ENCODE peak calls at places on chromosomes 12 and 14, in six cellular contexts. H is ascending aorta, X is stomach, N is Peyer's patch, Y is astrocyte, S is heart right ventricle. Z is an unnamed sample.

GRCh38 chr12:101924647-101925046 is 47.3 kb downstream of the DRAM1 start:
- DNase-seq in H (no peak), X (no peak), N (no peak), Y (no peak), S (no peak), Z (no peak)

GRCh38 chr12:46847001-46847400 is 21.2 kb upstream of the SLC38A4 start:
- DNase-seq in H (no peak), X (no peak), N (no peak), Y (no peak), S (no peak), Z (no peak)

GRCh38 chr12:78210894-78211302 is 380.2 kb downstream of the NAV3 start:
- DNase-seq in H (no peak), X (no peak), N (no peak), Y (peak; percentile 84), S (no peak), Z (no peak)

GRCh38 chr12:42463671-42464070 is 125.9 kb downstream of the PRICKLE1 start:
- DNase-seq in H (no peak), X (no peak), N (no peak), Y (no peak), S (no peak), Z (no peak)

GRCh38 chr12:94225506-94225905 is 77.1 kb downstream of the PLXNC1 start:
- DNase-seq in H (no peak), X (no peak), N (no peak), Y (no peak), S (no peak), Z (no peak)

GRCh38 chr12:89733579-89734201 is 25.1 kb upstream of the ATP2B1 start:
- DNase-seq in H (no peak), X (no peak), N (no peak), Y (peak; percentile 97), S (no peak), Z (no peak)

GRCh38 chr14:96198430-96199133 is 6.1 kb upstream of the BDKRB2 start:
- DNase-seq in H (no peak), X (no peak), N (no peak), Y (no peak), S (no peak), Z (no peak)

GRCh38 chr12:132907216-132907615 is 19.8 kb upstream of the CHFR start:
- DNase-seq in H (no peak), X (no peak), N (no peak), Y (no peak), S (no peak), Z (no peak)

GRCh38 chr14:104373055-104373854 is 206.3 kb upstream of the C14orf180 start:
- DNase-seq in H (no peak), X (no peak), N (no peak), Y (no peak), S (no peak), Z (no peak)

GRCh38 chr12:115623275-115623674 is 654.2 kb downstream of the MED13L start:
- DNase-seq in H (no peak), X (no peak), N (no peak), Y (no peak), S (no peak), Z (no peak)

GRCh38 chr12:81759215-81759991 is at the start of gene PPFIA2:
- DNase-seq in H (no peak), X (no peak), N (peak; percentile 45), Y (peak; percentile 59), S (peak; percentile 31), Z (no peak)

GRCh38 chr12:110647669-110648068 is 33.7 kb downstream of the TCTN1 start:
- DNase-seq in H (no peak), X (no peak), N (peak; percentile 83), Y (no peak), S (no peak), Z (peak; percentile 56)

GRCh38 chr12:132181570-132182200 is 37.4 kb downstream of the NOC4L start:
- DNase-seq in H (no peak), X (no peak), N (no peak), Y (no peak), S (no peak), Z (no peak)

GRCh38 chr14:23306412-23307145 is at the start of gene BCL2L2:
- DNase-seq in H (peak; percentile 70), X (peak; percentile 92), N (peak; percentile 95), Y (peak; percentile 78), S (peak; percentile 94), Z (peak; percentile 41)

GRCh38 chr12:30908389-30909087 is 18.0 kb upstream of the TSPAN11 start:
- DNase-seq in H (no peak), X (no peak), N (no peak), Y (peak; percentile 79), S (no peak), Z (no peak)

GRCh38 chr12:170361-171225 is 43.4 kb downstream of the SLC6A12 start:
- DNase-seq in H (no peak), X (no peak), N (no peak), Y (no peak), S (no peak), Z (no peak)

GRCh38 chr12:14403711-14404164 is 38.3 kb downstream of the ATF7IP start:
- DNase-seq in H (no peak), X (no peak), N (no peak), Y (peak; percentile 86), S (peak; percentile 71), Z (no peak)

GRCh38 chr14:72563676-72564075 is 330.2 kb downstream of the DPF3 start:
- DNase-seq in H (no peak), X (no peak), N (no peak), Y (no peak), S (no peak), Z (no peak)

GRCh38 chr14:68934034-68934433 is 45.1 kb downstream of the ACTN1 start:
- DNase-seq in H (no peak), X (no peak), N (no peak), Y (no peak), S (no peak), Z (no peak)

GRCh38 chr14:94505206-94505605 is 4.1 kb downstream of the SERPINA12 start:
- DNase-seq in H (no peak), X (no peak), N (no peak), Y (no peak), S (no peak), Z (no peak)

GRCh38 chr12:121084229-121084628 is 45.2 kb upstream of the OASL start:
- DNase-seq in H (no peak), X (no peak), N (no peak), Y (no peak), S (no peak), Z (no peak)

GRCh38 chr14:63499701-63500250 is 43.4 kb downstream of the PPP2R5E start:
- DNase-seq in H (no peak), X (no peak), N (no peak), Y (peak; percentile 62), S (no peak), Z (no peak)

GRCh38 chr12:112018571-112019237 is 5.5 kb downstream of the ERP29 start:
- DNase-seq in H (no peak), X (no peak), N (no peak), Y (peak; percentile 67), S (no peak), Z (no peak)

GRCh38 chr14:25132734-25133422 is 82.9 kb upstream of the STXBP6 start:
- DNase-seq in H (no peak), X (peak; percentile 75), N (peak; percentile 80), Y (peak; percentile 23), S (peak; percentile 51), Z (peak; percentile 39)

GRCh38 chr14:32027255-32027939 is 49.7 kb upstream of the ARHGAP5 start:
- DNase-seq in H (no peak), X (no peak), N (no peak), Y (peak; percentile 42), S (no peak), Z (no peak)

GRCh38 chr14:73251516-73252215 is 14.4 kb downstream of the PAPLN start:
- DNase-seq in H (no peak), X (no peak), N (no peak), Y (no peak), S (no peak), Z (no peak)

GRCh38 chr14:96772929-96773328 is 24.3 kb upstream of the VRK1 start:
- DNase-seq in H (no peak), X (no peak), N (no peak), Y (no peak), S (no peak), Z (no peak)

GRCh38 chr14:73887116-73887490 is 444 bp downstream of the ZNF410 start:
- DNase-seq in H (no peak), X (no peak), N (no peak), Y (peak; percentile 34), S (no peak), Z (no peak)

GRCh38 chr12:67562513-67563287 is 85.8 kb upstream of the DYRK2 start:
- DNase-seq in H (no peak), X (no peak), N (no peak), Y (no peak), S (no peak), Z (no peak)

GRCh38 chr12:67558775-67559174 is 89.8 kb upstream of the DYRK2 start:
- DNase-seq in H (no peak), X (no peak), N (no peak), Y (no peak), S (no peak), Z (no peak)

DNA sequence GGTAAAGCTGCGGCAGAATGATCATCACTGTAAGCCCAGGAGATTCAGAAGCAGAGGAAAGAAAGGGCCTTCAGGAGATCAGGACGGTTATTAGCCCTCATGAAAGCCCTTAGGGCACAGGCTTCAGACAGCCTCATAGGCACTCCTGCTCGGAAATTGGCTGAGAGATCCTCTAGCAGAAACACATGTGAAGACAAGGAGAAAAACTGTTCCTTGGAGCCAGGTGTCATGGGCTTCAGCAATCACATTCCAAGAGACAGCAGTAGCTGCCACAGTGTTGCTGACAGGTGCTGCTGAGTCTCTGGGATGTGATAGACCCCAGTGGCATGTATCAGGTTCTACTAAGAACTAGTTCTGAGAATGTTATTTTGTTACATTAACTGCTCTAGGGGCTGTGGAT is 88.8 kb upstream of the DYRK2 start:
- DNase-seq in H (no peak), X (no peak), N (no peak), Y (no peak), S (no peak), Z (no peak)
- TF ChIP-seq CTCF in H (no peak), X (no peak), N (no peak), Y (no peak), S (no peak), Z (no peak)

GRCh38 chr12:92608418-92609091 is 94.2 kb upstream of the PLEKHG7 start:
- DNase-seq in H (no peak), X (no peak), N (peak; percentile 56), Y (peak; percentile 33), S (peak; percentile 13), Z (no peak)
- TF ChIP-seq CTCF in H (no peak), X (no peak), N (no peak), Y (peak; percentile 69), S (peak; percentile 16), Z (no peak)

GRCh38 chr12:7383157-7383556 is 60.8 kb downstream of the CD163L1 start:
- DNase-seq in H (no peak), X (no peak), N (no peak), Y (no peak), S (no peak), Z (no peak)

GRCh38 chr12:7387289-7387688 is 56.7 kb downstream of the CD163L1 start:
- DNase-seq in H (no peak), X (no peak), N (no peak), Y (no peak), S (no peak), Z (no peak)
- TF ChIP-seq CTCF in H (no peak), X (no peak), N (no peak), Y (no peak), S (no peak), Z (no peak)

DNA sequence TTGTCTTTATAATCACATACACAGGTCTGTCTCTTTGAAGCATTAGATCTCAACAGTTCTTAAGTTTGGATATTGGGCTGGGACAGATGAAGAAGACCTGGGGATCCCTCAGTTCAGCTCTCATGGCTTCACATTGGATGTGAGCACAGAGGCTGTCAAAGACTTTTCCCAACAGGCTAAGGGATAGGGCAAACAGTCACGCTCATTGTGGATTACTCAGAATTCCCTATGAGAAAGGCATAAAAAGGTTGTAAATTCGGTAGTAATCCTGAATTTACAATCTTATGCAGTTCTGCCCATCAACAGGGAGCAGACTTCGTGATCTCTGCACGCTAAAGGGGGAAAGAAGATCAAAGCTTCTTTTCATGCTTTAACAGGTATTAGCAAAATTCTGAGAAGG is 448.4 kb downstream of the DAD1 start:
- DNase-seq in H (no peak), X (no peak), N (no peak), Y (no peak), S (no peak), Z (no peak)
- TF ChIP-seq CTCF in H (no peak), X (no peak), N (no peak), Y (no peak), S (no peak), Z (no peak)